ENCODE peak calls at places on chromosomes 6 and 20, in four cellular contexts. D is SJCRH30, S is fibroblast of lung, H is neural progenitor cell. Z is an unnamed sample.

GRCh38 chr6:143607168-143607567 is 70.6 kb upstream of the PHACTR2 start:
- DNase-seq in D (no peak), S (no peak), H (no peak), Z (no peak)

GRCh38 chr6:37501632-37502466 is 2.2 kb upstream of the CCDC167 start:
- DNase-seq in D (no peak), S (no peak), H (no peak), Z (no peak)

GRCh38 chr20:41483553-41483930 is 116.9 kb upstream of the EMILIN3 start:
- DNase-seq in D (no peak), S (no peak), H (no peak), Z (no peak)

GRCh38 chr6:133778414-133778813 is 110.5 kb upstream of the TCF21 start:
- DNase-seq in D (no peak), S (peak), H (no peak), Z (no peak)

GRCh38 chr6:149846321-149846720 is 17.8 kb downstream of the LRP11 start:
- DNase-seq in D (peak), S (peak), H (no peak), Z (no peak)

GRCh38 chr6:37966801-37967200 is 147.3 kb downstream of the ZFAND3 start:
- DNase-seq in D (no peak), S (no peak), H (no peak), Z (no peak)

GRCh38 chr20:8545212-8545611 is 413.1 kb downstream of the PLCB1 start:
- DNase-seq in D (no peak), S (no peak), H (no peak), Z (no peak)

GRCh38 chr20:61502433-61502832 is 250.4 kb downstream of the CDH4 start:
- DNase-seq in D (no peak), S (no peak), H (no peak), Z (no peak)

GRCh38 chr6:38696345-38696744 is 6.6 kb downstream of the GLO1 start:
- DNase-seq in D (no peak), S (no peak), H (no peak), Z (no peak)

GRCh38 chr20:3925899-3926638 is 36.9 kb downstream of the PANK2 start:
- DNase-seq in D (no peak), S (no peak), H (no peak), Z (no peak)

GRCh38 chr6:41966961-41967311 is 25.3 kb upstream of the CCND3 start:
- DNase-seq in D (peak), S (peak), H (peak), Z (no peak)

GRCh38 chr6:112286010-112286409 is 31.6 kb upstream of the LAMA4 start:
- DNase-seq in D (peak), S (no peak), H (no peak), Z (peak)

GRCh38 chr6:144744720-144745119 is 459.6 kb downstream of the UTRN start:
- DNase-seq in D (no peak), S (no peak), H (peak), Z (no peak)

GRCh38 chr6:17768881-17769280 is 62.2 kb upstream of the NUP153 start:
- DNase-seq in D (no peak), S (no peak), H (no peak), Z (no peak)

GRCh38 chr6:129884211-129884610 is 23.1 kb upstream of the TMEM244 start:
- DNase-seq in D (peak), S (no peak), H (no peak), Z (no peak)

GRCh38 chr6:137571854-137572253 is 77.7 kb upstream of the OLIG3 start:
- DNase-seq in D (peak), S (no peak), H (peak), Z (peak)

GRCh38 chr20:52889225-52889624 is 82.9 kb upstream of the TSHZ2 start:
- DNase-seq in D (no peak), S (peak), H (no peak), Z (no peak)

GRCh38 chr6:64477311-64477850 is 841.8 kb downstream of the PHF3 start:
- DNase-seq in D (no peak), S (peak), H (no peak), Z (no peak)

GRCh38 chr6:21648475-21649050 is 55.0 kb downstream of the SOX4 start:
- DNase-seq in D (no peak), S (no peak), H (no peak), Z (no peak)

GRCh38 chr20:37282558-37282957 is 6.9 kb upstream of the MANBAL start:
- DNase-seq in D (no peak), S (peak), H (peak), Z (no peak)

GRCh38 chr6:101114703-101115102 is 233.6 kb upstream of the ASCC3 start:
- DNase-seq in D (peak), S (peak), H (peak), Z (no peak)

GRCh38 chr20:24825591-24825990 is 123.5 kb upstream of the CST7 start:
- DNase-seq in D (no peak), S (no peak), H (no peak), Z (no peak)

GRCh38 chr6:52953911-52954839 is 40.9 kb downstream of the GSTA4 start:
- DNase-seq in D (no peak), S (no peak), H (no peak), Z (no peak)

GRCh38 chr20:41510847-41511453 is 107.2 kb downstream of the CHD6 start:
- DNase-seq in D (no peak), S (no peak), H (no peak), Z (no peak)

GRCh38 chr6:154096316-154096715 is 57.3 kb downstream of the OPRM1 start:
- DNase-seq in D (no peak), S (no peak), H (no peak), Z (no peak)

GRCh38 chr20:17904027-17904426 is 64.6 kb downstream of the SNX5 start:
- DNase-seq in D (no peak), S (no peak), H (no peak), Z (peak)

GRCh38 chr20:44166008-44166407 is 21.0 kb downstream of the JPH2 start:
- DNase-seq in D (no peak), S (no peak), H (no peak), Z (no peak)
- H3K4me3 ChIP-seq in D (no peak), S (no peak), H (no peak), Z (no peak)

GRCh38 chr6:54056105-54056504 is 55.1 kb upstream of the MLIP start:
- DNase-seq in D (no peak), S (no peak), H (no peak), Z (no peak)
- H3K27ac ChIP-seq in D (no peak), S (no peak), H (no peak), Z (no peak)

DNA sequence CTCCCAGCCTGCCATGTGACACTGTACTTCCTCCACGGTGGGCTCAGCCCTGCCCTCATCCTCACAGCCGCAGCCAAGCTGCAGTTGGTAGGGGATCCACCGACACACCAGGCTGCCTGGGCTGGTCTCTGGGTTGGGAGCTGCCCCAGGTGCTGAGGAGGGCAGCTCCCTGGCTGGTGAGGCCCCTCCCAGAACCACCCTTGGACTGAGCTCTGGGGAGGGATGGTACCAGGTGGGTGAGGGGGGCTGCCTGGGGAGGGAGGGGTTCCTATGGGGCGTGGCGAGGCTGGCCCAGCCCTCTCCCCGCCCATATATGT is 183 bp upstream of the TNFRSF6B start:
- DNase-seq in D (peak), S (peak), H (peak), Z (no peak)
- H3K4me3 ChIP-seq in D (no peak), S (peak), H (peak), Z (no peak)

DNA sequence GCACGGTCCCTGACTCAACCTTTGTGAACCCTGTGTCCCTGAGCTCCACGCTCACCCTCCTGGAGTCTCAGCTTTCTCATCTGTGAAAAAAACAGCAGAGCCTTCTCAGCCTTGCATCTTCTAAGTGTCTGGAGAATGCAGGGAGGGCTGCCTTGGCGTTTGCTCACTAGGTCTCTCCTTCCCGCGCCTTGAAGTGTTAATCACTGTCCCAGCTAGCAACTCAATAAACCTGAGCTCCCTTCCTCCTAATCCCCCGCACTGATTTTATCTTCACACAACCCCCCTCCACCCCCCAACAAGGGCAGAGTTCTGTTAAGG is 34.9 kb upstream of the FOXC1 start:
- DNase-seq in D (no peak), S (no peak), H (no peak), Z (no peak)
- H3K27ac ChIP-seq in D (no peak), S (no peak), H (no peak), Z (no peak)

GRCh38 chr6:54784021-54784420 is 62.5 kb upstream of the FAM83B start:
- DNase-seq in D (no peak), S (peak), H (no peak), Z (no peak)
- H3K4me3 ChIP-seq in D (no peak), S (peak), H (no peak), Z (no peak)

GRCh38 chr20:50728981-50729874 is 2.2 kb upstream of the PARD6B start:
- DNase-seq in D (no peak), S (no peak), H (no peak), Z (no peak)

GRCh38 chr20:50728486-50728980 is 2.8 kb upstream of the PARD6B start:
- DNase-seq in D (no peak), S (no peak), H (no peak), Z (no peak)

GRCh38 chr20:50726955-50727791 is 4.2 kb upstream of the PARD6B start:
- DNase-seq in D (no peak), S (no peak), H (no peak), Z (no peak)

GRCh38 chr20:50729925-50730764 is 1.2 kb upstream of the PARD6B start:
- DNase-seq in D (peak), S (peak), H (no peak), Z (no peak)

GRCh38 chr20:50727792-50728485 is 3.4 kb upstream of the PARD6B start:
- DNase-seq in D (no peak), S (no peak), H (no peak), Z (no peak)
- H3K27ac ChIP-seq in D (no peak), S (no peak), H (no peak), Z (no peak)

DNA sequence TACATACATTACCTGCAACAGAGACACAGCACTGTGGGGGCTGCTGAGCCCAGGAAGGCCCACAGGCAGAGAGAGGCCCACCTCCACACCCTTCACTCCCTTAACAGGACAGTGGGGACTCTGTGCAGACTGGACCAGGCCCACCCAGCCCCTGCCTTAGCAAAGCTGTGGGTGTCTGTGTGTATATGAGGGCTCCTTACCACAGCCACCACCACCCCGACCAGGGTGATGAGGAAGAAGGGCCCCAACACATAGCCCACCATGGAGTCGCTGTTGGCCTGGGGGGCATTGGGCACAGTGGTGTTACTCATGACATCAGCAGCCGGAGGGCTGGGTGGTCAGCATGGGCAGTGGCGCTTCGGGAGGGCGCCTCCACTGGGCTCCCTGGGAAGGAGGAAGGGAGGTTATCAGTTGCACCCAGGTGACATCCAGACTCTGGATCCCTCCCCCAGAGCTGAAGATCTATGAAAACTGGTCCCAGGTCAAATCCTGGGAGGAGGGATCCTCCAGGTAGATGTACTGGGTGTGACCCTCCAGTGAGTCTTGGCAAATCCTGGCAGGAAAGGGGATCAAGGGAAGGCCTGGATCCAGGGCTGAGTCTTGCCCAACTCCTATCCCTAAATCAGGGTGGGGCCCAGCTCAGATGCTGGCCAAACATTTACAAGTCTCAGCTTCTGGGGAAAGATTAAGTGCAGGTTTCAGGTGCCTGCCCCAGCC is 1.2 kb downstream of the SMIM29 start:
- DNase-seq in D (no peak), S (no peak), H (no peak), Z (no peak)
- H3K4me3 ChIP-seq in D (no peak), S (peak), H (no peak), Z (peak)

GRCh38 chr6:46491201-46491788 is at the start of gene RCAN2:
- DNase-seq in D (peak), S (peak), H (peak), Z (no peak)

GRCh38 chr6:46486186-46486585 is 5.1 kb downstream of the RCAN2 start:
- DNase-seq in D (no peak), S (no peak), H (no peak), Z (no peak)

GRCh38 chr6:46490425-46491200 is 636 bp downstream of the RCAN2 start:
- DNase-seq in D (peak), S (no peak), H (peak), Z (no peak)

DNA sequence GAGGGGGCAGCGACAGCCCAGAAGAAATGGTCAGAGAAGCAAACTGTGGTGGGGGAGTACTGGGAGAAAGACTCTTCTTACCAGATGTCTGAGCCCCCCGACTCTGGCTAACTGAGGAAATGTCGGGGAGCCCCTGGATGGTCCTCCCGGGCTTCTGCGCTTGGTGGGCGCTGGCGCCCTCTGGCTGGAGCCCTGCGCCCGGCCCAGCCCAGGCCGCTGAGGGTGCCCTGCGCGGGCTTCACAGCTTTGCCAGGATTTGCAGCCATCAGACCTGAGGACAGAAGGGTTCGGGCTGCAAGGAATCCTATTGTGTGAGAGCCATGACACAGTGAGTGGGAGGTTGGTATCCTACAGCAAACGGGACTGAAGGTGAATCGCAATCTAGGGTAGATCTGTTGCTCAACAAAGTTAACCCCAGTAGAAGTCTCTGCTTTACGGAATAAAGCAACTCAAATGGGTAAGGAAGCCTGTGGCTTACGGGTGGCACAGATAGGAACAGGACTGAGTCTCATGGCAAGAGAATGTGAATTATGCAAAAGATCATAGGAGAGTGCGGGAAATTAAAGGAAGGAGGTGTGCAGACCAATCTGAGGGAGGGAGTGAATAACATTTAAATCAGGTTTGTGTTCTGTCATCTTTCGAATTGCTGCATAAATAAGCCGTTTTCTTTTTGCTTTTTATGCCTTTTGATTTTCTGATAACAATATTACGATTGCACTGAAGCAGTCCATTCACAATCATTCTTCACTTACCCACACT is 719 bp upstream of the RCAN2 start:
- DNase-seq in D (no peak), S (peak), H (peak), Z (no peak)
- H3K27ac ChIP-seq in D (no peak), S (no peak), H (no peak), Z (no peak)

GRCh38 chr6:14107000-14107399 is 10.6 kb upstream of the CD83 start:
- DNase-seq in D (no peak), S (no peak), H (no peak), Z (no peak)

GRCh38 chr6:14108571-14109410 is 8.8 kb upstream of the CD83 start:
- DNase-seq in D (peak), S (no peak), H (no peak), Z (no peak)

GRCh38 chr6:14109411-14109826 is 8.2 kb upstream of the CD83 start:
- DNase-seq in D (no peak), S (no peak), H (no peak), Z (no peak)

GRCh38 chr6:14113951-14114350 is 3.6 kb upstream of the CD83 start:
- DNase-seq in D (no peak), S (no peak), H (no peak), Z (no peak)

DNA sequence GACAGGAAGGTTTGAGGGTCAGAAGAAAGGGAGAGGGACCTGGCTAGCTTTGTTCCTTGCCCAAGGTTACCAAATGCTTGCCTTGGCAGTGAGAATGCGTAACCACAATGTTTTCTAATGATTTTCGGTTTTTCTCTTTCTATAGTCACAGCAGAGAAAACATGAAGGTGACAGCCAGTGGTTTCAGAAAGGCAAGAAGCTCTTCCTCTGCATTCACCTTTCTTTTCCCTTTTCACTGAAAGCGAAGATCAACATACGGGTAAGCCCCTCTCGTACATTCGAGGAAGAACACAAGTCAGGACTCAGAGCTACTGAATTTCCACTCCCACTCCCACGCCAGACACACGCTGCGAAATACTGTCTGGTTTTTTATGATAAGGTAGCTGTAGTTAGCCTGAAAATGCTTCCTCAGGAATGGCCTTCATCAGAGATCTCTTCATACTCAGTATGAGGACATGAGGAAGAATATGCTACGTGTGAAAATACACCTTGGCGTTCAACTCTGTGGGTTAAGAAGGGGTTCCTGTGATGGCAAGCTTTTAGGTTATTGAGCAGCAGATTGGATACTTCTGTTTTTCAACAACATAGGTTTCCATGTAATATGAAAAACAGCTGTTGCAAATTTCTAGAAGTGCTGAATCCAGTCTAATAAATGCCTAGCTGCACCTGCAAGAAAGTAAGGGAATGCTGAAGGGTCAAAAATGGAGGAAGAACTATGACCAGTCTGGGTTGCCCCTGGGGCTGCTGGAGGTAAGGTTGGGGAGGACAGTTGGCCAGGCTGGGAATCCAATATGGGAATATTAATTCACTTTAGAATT is 7.4 kb upstream of the CD83 start:
- DNase-seq in D (no peak), S (no peak), H (no peak), Z (no peak)
- H3K4me3 ChIP-seq in D (no peak), S (no peak), H (no peak), Z (peak)

Z was measured in CD4-positive, CD25-positive, alpha-beta regulatory T cell.